ENCODE peak calls at places on chromosomes 11 and 22, in six cellular contexts. V is AML-193, C is M059J, J is AG04450, W is ELR, L is substantia nigra. K is an unnamed sample.

GRCh38 chr11:120141144-120142071 is 3.5 kb upstream of the TRIM29 start:
- DNase-seq in W (no peak), C (no peak), L (no peak), V (no peak), J (no peak), K (no peak)

GRCh38 chr22:25622011-25622410 is 57.5 kb downstream of the GRK3 start:
- DNase-seq in V (no peak), J (no peak), L (no peak), W (no peak), C (peak), K (no peak)

GRCh38 chr22:48820481-48821345 is 1007.0 kb downstream of the BRD1 start:
- DNase-seq in W (no peak), V (no peak), L (no peak), J (no peak), C (no peak), K (no peak)

GRCh38 chr11:60821827-60822599 is 19.9 kb upstream of the CCDC86 start:
- DNase-seq in L (no peak), V (no peak), C (no peak), W (no peak), J (no peak), K (no peak)

GRCh38 chr22:30675436-30675835 is 7.8 kb upstream of the DUSP18 start:
- DNase-seq in W (no peak), C (no peak), V (no peak), J (no peak), L (no peak), K (no peak)

GRCh38 chr11:2531277-2531986 is 86.6 kb downstream of the KCNQ1 start:
- DNase-seq in C (peak), L (peak), J (peak), V (peak), W (peak), K (no peak)

GRCh38 chr11:65378208-65378927 is 4.1 kb downstream of the SLC25A45 start:
- DNase-seq in J (no peak), C (no peak), L (no peak), W (no peak), V (peak), K (no peak)

GRCh38 chr22:21009638-21010425 is 5.1 kb upstream of the P2RX6 start:
- DNase-seq in J (no peak), W (peak), L (no peak), C (peak), V (peak), K (no peak)

GRCh38 chr11:122804161-122804560 is 34.1 kb upstream of the CRTAM start:
- DNase-seq in V (no peak), L (no peak), W (peak), J (no peak), C (peak), K (no peak)

GRCh38 chr22:40325315-40325714 is 21.0 kb upstream of the ADSL start:
- DNase-seq in J (no peak), L (no peak), C (no peak), V (no peak), W (no peak), K (no peak)

GRCh38 chr22:48331691-48332220 is 1495.9 kb downstream of the BRD1 start:
- DNase-seq in J (no peak), L (no peak), V (no peak), C (no peak), W (no peak), K (no peak)

GRCh38 chr11:27391336-27392015 is 28.5 kb upstream of the CCDC34 start:
- DNase-seq in V (no peak), L (no peak), W (peak), J (no peak), C (peak), K (no peak)

GRCh38 chr22:39316440-39317083 is 2.9 kb downstream of the RPL3 start:
- DNase-seq in L (peak), V (peak), W (peak), J (peak), C (peak), K (peak)

GRCh38 chr11:69200331-69201047 is 44.8 kb downstream of the SMIM38 start:
- DNase-seq in W (no peak), L (no peak), J (no peak), V (no peak), C (no peak), K (no peak)

GRCh38 chr22:30562391-30562790 is 12.1 kb downstream of the GAL3ST1 start:
- DNase-seq in V (no peak), J (no peak), W (peak), C (peak), L (no peak), K (no peak)

GRCh38 chr11:68751331-68751856 is at the start of gene TESMIN:
- DNase-seq in W (peak), J (peak), V (peak), C (peak), L (peak), K (peak)

GRCh38 chr11:112302226-112302868 is 41.7 kb upstream of the PLET1 start:
- DNase-seq in L (no peak), W (peak), C (peak), J (no peak), V (no peak), K (no peak)

GRCh38 chr22:44671742-44672141 is 30.3 kb upstream of the PRR5 start:
- DNase-seq in V (peak), W (peak), C (peak), J (no peak), L (no peak), K (no peak)

GRCh38 chr11:93983542-93984204 is 37.5 kb upstream of the HEPHL1 start:
- DNase-seq in L (no peak), V (no peak), C (no peak), W (no peak), J (no peak), K (no peak)

GRCh38 chr11:1906146-1906545 is 13.4 kb upstream of the TNNT3 start:
- DNase-seq in C (no peak), L (no peak), J (no peak), V (no peak), W (no peak), K (no peak)

GRCh38 chr11:85530596-85530995 is 96.5 kb downstream of the DLG2 start:
- DNase-seq in W (no peak), V (no peak), L (no peak), C (no peak), J (no peak), K (no peak)

GRCh38 chr11:125128450-125128849 is 17.0 kb upstream of the TMEM218 start:
- DNase-seq in C (peak), L (no peak), J (peak), V (no peak), W (peak), K (no peak)

GRCh38 chr11:134037093-134037908 is 31.6 kb upstream of the JAM3 start:
- DNase-seq in V (no peak), L (peak), C (peak), J (peak), W (peak), K (no peak)

GRCh38 chr22:38464992-38465672 is 2.8 kb upstream of the KDELR3 start:
- DNase-seq in J (no peak), V (no peak), W (no peak), L (no peak), C (no peak), K (no peak)

GRCh38 chr11:60378359-60378758 is at the start of gene MS4A7:
- DNase-seq in L (no peak), C (peak), W (no peak), V (peak), J (no peak), K (no peak)

GRCh38 chr11:5289696-5290095 is 12.1 kb downstream of the OR51B4 start:
- DNase-seq in C (no peak), L (no peak), W (peak), V (no peak), J (no peak), K (peak)